ENCODE peak calls at places on chromosomes 2 and 18, in nine cellular contexts. V is GM04504; H is activated CD4-positive, alpha-beta T cell treated with anti-CD3 and anti-CD28 coated beads, Interleukin-2, amount 50 U/mL, for 1 hour; Z is caudate nucleus; C is fibroblast of lung; T is NCI-H2107; K is GM10248; X is Daoy; N is M059J. E is an unnamed sample.
A peak's percentile ranks its signal among the peaks of the same experiment; 100 is the strongest.

GRCh38 chr18:5155907-5156287 is 41.2 kb downstream of the AKAIN1 start:
- DNase-seq in V (no peak), H (no peak), Z (no peak), C (no peak), T (no peak), K (no peak), X (peak; percentile 11), N (no peak), E (no peak)

GRCh38 chr18:75391275-75392115 is 36.0 kb downstream of the SMIM21 start:
- DNase-seq in V (no peak), H (no peak), Z (no peak), C (no peak), T (no peak), K (no peak), X (no peak), N (no peak), E (peak; percentile 51)

GRCh38 chr18:51884039-51884438 is 456.0 kb upstream of the DCC start:
- DNase-seq in V (no peak), H (no peak), Z (no peak), C (no peak), T (no peak), K (no peak), X (no peak), N (no peak), E (no peak)

GRCh38 chr18:23933407-23933806 is 81.1 kb upstream of the TTC39C start:
- DNase-seq in V (no peak), H (no peak), Z (no peak), C (peak; percentile 15), T (no peak), K (no peak), X (no peak), N (peak; percentile 50), E (no peak)

GRCh38 chr18:13604751-13605150 is 121.6 kb downstream of the FAM210A start:
- DNase-seq in V (no peak), H (no peak), Z (no peak), C (no peak), T (no peak), K (no peak), X (no peak), N (no peak), E (no peak)

GRCh38 chr2:209563453-209563852 is 139.6 kb downstream of the MAP2 start:
- DNase-seq in V (no peak), H (no peak), Z (no peak), C (no peak), T (no peak), K (no peak), X (no peak), N (no peak), E (no peak)

GRCh38 chr18:55856191-55856590 is 268.2 kb upstream of the TCF4 start:
- DNase-seq in V (peak; percentile 68), H (no peak), Z (no peak), C (peak; percentile 25), T (no peak), K (no peak), X (peak; percentile 84), N (peak; percentile 100), E (no peak)

GRCh38 chr2:3659447-3660432 is 1.7 kb downstream of the ALLC start:
- DNase-seq in V (no peak), H (no peak), Z (no peak), C (peak; percentile 46), T (no peak), K (no peak), X (no peak), N (no peak), E (no peak)

GRCh38 chr2:71102981-71103681 is 26.9 kb downstream of the MCEE start:
- DNase-seq in V (no peak), H (no peak), Z (no peak), C (no peak), T (no peak), K (no peak), X (no peak), N (no peak), E (no peak)

GRCh38 chr2:216777637-216778273 is 82.1 kb downstream of the TNP1 start:
- DNase-seq in V (no peak), H (no peak), Z (no peak), C (peak; percentile 49), T (no peak), K (peak; percentile 63), X (peak; percentile 81), N (peak; percentile 73), E (peak; percentile 95)

GRCh38 chr2:101718993-101719571 is 21.6 kb downstream of the MAP4K4 start:
- DNase-seq in V (no peak), H (no peak), Z (no peak), C (no peak), T (no peak), K (no peak), X (no peak), N (no peak), E (no peak)

GRCh38 chr2:240972636-240973521 is 25.5 kb upstream of the SNED1 start:
- DNase-seq in V (peak; percentile 40), H (no peak), Z (peak; percentile 33), C (no peak), T (no peak), K (no peak), X (no peak), N (no peak), E (no peak)